ENCODE peak calls at places on chromosomes 1 and 21, in four cellular contexts. One of them, this sample, is unnamed.

GRCh38 chr1:226954337-226954736 is 14.2 kb downstream of the COQ8A start:
- DNase-seq in HCT116: no peak
- DNase-seq in SK-N-SH: no peak
- DNase-seq in HepG2: no peak
- DNase-seq in this sample: no peak

GRCh38 chr21:34967509-34968289 is 81.4 kb downstream of the RUNX1 start:
- DNase-seq in HCT116: no peak
- DNase-seq in SK-N-SH: no peak
- DNase-seq in HepG2: peak; percentile 42
- DNase-seq in this sample: no peak

GRCh38 chr1:31216016-31216415 is 23.7 kb downstream of the NKAIN1 start:
- DNase-seq in HCT116: no peak
- DNase-seq in SK-N-SH: peak; percentile 84
- DNase-seq in HepG2: no peak
- DNase-seq in this sample: peak; percentile 55

GRCh38 chr1:55580845-55581332 is 365.7 kb upstream of the USP24 start:
- DNase-seq in HCT116: peak; percentile 23
- DNase-seq in SK-N-SH: no peak
- DNase-seq in HepG2: peak; percentile 25
- DNase-seq in this sample: no peak

GRCh38 chr1:165353731-165354671 is 2.5 kb downstream of the LMX1A start:
- DNase-seq in HCT116: no peak
- DNase-seq in SK-N-SH: no peak
- DNase-seq in HepG2: no peak
- DNase-seq in this sample: peak; percentile 76

GRCh38 chr1:90347366-90347765 is 352.5 kb downstream of the ZNF326 start:
- DNase-seq in HCT116: no peak
- DNase-seq in SK-N-SH: no peak
- DNase-seq in HepG2: no peak
- DNase-seq in this sample: no peak

GRCh38 chr1:70090875-70091274 is 114.5 kb downstream of the LRRC40 start:
- DNase-seq in HCT116: no peak
- DNase-seq in SK-N-SH: no peak
- DNase-seq in HepG2: no peak
- DNase-seq in this sample: no peak

GRCh38 chr1:161220002-161220401 is 3.4 kb downstream of the APOA2 start:
- DNase-seq in HCT116: no peak
- DNase-seq in SK-N-SH: no peak
- DNase-seq in HepG2: no peak
- DNase-seq in this sample: no peak

GRCh38 chr21:41761211-41762181 is 5.4 kb downstream of the RIPK4 start:
- DNase-seq in HCT116: no peak
- DNase-seq in SK-N-SH: no peak
- DNase-seq in HepG2: peak; percentile 38
- DNase-seq in this sample: peak; percentile 66

GRCh38 chr1:212284332-212284743 is 872 bp upstream of the PPP2R5A start:
- DNase-seq in HCT116: no peak
- DNase-seq in SK-N-SH: no peak
- DNase-seq in HepG2: no peak
- DNase-seq in this sample: no peak

GRCh38 chr1:38436006-38436405 is 389.4 kb upstream of the POU3F1 start:
- DNase-seq in HCT116: no peak
- DNase-seq in SK-N-SH: no peak
- DNase-seq in HepG2: no peak
- DNase-seq in this sample: no peak

GRCh38 chr1:95888877-95889799 is 655.1 kb downstream of the RWDD3 start:
- DNase-seq in HCT116: no peak
- DNase-seq in SK-N-SH: no peak
- DNase-seq in HepG2: no peak
- DNase-seq in this sample: peak; percentile 8

GRCh38 chr1:229159668-229160544 is 111.0 kb upstream of the RAB4A start:
- DNase-seq in HCT116: no peak
- DNase-seq in SK-N-SH: no peak
- DNase-seq in HepG2: peak; percentile 30
- DNase-seq in this sample: no peak

GRCh38 chr1:181314959-181315358 is 168.4 kb upstream of the CACNA1E start:
- DNase-seq in HCT116: no peak
- DNase-seq in SK-N-SH: no peak
- DNase-seq in HepG2: no peak
- DNase-seq in this sample: peak; percentile 59

GRCh38 chr1:195721210-195721971 is 886.8 kb downstream of the KCNT2 start:
- DNase-seq in HCT116: no peak
- DNase-seq in SK-N-SH: no peak
- DNase-seq in HepG2: no peak
- DNase-seq in this sample: no peak

GRCh38 chr1:150226486-150226885 is 9.4 kb downstream of the ANP32E start:
- DNase-seq in HCT116: no peak
- DNase-seq in SK-N-SH: no peak
- DNase-seq in HepG2: no peak
- DNase-seq in this sample: no peak

GRCh38 chr1:24507423-24507804 is 4.8 kb downstream of the RCAN3 start:
- DNase-seq in HCT116: no peak
- DNase-seq in SK-N-SH: no peak
- DNase-seq in HepG2: no peak
- DNase-seq in this sample: no peak

GRCh38 chr1:68321084-68321685 is 88.9 kb upstream of the WLS start:
- DNase-seq in HCT116: no peak
- DNase-seq in SK-N-SH: peak; percentile 37
- DNase-seq in HepG2: peak; percentile 50
- DNase-seq in this sample: peak; percentile 70

GRCh38 chr1:222643603-222643936 is 25.7 kb downstream of the MIA3 start:
- DNase-seq in HCT116: peak; percentile 32
- DNase-seq in SK-N-SH: no peak
- DNase-seq in HepG2: peak; percentile 14
- DNase-seq in this sample: no peak

GRCh38 chr1:159188375-159188788 is 16.3 kb upstream of the ACKR1 start:
- DNase-seq in HCT116: no peak
- DNase-seq in SK-N-SH: no peak
- DNase-seq in HepG2: no peak
- DNase-seq in this sample: peak; percentile 97

GRCh38 chr1:57550092-57550491 is 126.2 kb upstream of the DAB1 start:
- DNase-seq in HCT116: no peak
- DNase-seq in SK-N-SH: no peak
- DNase-seq in HepG2: no peak
- DNase-seq in this sample: no peak

GRCh38 chr1:224256642-224257041 is 73.3 kb downstream of the NVL start:
- DNase-seq in HCT116: no peak
- DNase-seq in SK-N-SH: no peak
- DNase-seq in HepG2: no peak
- DNase-seq in this sample: peak; percentile 78

GRCh38 chr1:23354260-23354659 is 10.2 kb upstream of the HNRNPR start:
- DNase-seq in HCT116: no peak
- DNase-seq in SK-N-SH: no peak
- DNase-seq in HepG2: peak; percentile 16
- DNase-seq in this sample: peak; percentile 31

GRCh38 chr1:90707363-90707710 is 9.8 kb downstream of the BARHL2 start:
- DNase-seq in HCT116: no peak
- DNase-seq in SK-N-SH: no peak
- DNase-seq in HepG2: peak; percentile 33
- DNase-seq in this sample: peak; percentile 90

GRCh38 chr1:82830695-82831380 is 1030.1 kb downstream of the ADGRL2 start:
- DNase-seq in HCT116: no peak
- DNase-seq in SK-N-SH: no peak
- DNase-seq in HepG2: no peak
- DNase-seq in this sample: no peak

GRCh38 chr1:228860911-228861829 is 125.9 kb downstream of the RHOU start:
- DNase-seq in HCT116: peak; percentile 90
- DNase-seq in SK-N-SH: no peak
- DNase-seq in HepG2: peak; percentile 97
- DNase-seq in this sample: no peak

GRCh38 chr1:30111431-30111830 is 612.0 kb downstream of the MATN1 start:
- DNase-seq in HCT116: peak; percentile 10
- DNase-seq in SK-N-SH: peak; percentile 76
- DNase-seq in HepG2: peak; percentile 5
- DNase-seq in this sample: peak; percentile 82

GRCh38 chr1:85314726-85315125 is 38.3 kb upstream of the BCL10 start:
- DNase-seq in HCT116: no peak
- DNase-seq in SK-N-SH: no peak
- DNase-seq in HepG2: no peak
- DNase-seq in this sample: no peak

GRCh38 chr1:229194096-229194495 is 76.8 kb upstream of the RAB4A start:
- DNase-seq in HCT116: no peak
- DNase-seq in SK-N-SH: no peak
- DNase-seq in HepG2: no peak
- DNase-seq in this sample: no peak

DNA sequence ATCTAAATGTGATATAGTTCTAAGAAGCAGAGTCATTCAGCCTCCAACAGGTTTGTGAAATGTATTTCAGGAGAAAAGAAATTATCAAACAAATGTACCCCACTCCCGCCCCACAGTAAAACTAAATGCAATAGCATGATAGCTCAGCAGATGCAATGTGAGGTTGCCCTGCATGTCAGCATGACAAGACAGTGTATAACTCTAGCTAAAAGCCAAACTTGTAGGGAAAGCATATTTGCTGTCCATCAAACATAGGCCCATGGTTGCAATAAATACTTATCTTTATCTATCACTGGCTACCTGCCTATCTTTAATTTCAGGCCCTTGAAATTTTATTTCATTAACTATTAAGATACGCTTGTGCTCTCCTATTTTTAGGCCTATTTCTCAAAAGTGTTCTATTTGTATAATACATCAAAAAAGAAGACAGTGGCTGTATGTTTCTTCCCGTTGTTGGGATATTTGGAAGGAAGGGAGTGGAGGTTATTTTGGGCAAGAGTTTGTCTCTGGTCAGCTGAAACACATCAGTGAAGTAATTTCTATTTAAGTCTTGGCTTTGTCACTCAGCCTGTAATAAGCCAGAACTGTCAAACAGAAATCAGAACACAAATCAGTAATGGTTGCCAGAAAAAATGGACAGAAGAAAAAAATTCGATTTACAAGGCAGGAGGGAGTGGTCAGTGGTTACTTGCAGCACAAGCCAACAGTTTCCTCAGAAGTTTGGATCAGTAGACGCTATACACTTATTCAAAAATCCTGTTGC is 307.5 kb upstream of the ADGRL2 start:
- DNase-seq in HCT116: no peak
- DNase-seq in SK-N-SH: no peak
- DNase-seq in HepG2: no peak
- DNase-seq in this sample: no peak
- TF ChIP-seq POLR2AphosphoS5 in HCT116: no peak
- TF ChIP-seq POLR2AphosphoS5 in SK-N-SH: no peak
- TF ChIP-seq POLR2AphosphoS5 in HepG2: no peak
- TF ChIP-seq POLR2AphosphoS5 in this sample: no peak

GRCh38 chr21:45836694-45837670 is 144.6 kb upstream of the COL6A1 start:
- DNase-seq in HCT116: no peak
- DNase-seq in SK-N-SH: no peak
- DNase-seq in HepG2: no peak
- DNase-seq in this sample: no peak

GRCh38 chr21:45839274-45839673 is 142.3 kb upstream of the COL6A1 start:
- DNase-seq in HCT116: no peak
- DNase-seq in SK-N-SH: no peak
- DNase-seq in HepG2: no peak
- DNase-seq in this sample: no peak

GRCh38 chr21:45837936-45838335 is 143.6 kb upstream of the COL6A1 start:
- DNase-seq in HCT116: no peak
- DNase-seq in SK-N-SH: no peak
- DNase-seq in HepG2: no peak
- DNase-seq in this sample: no peak

GRCh38 chr21:45836268-45836655 is 145.3 kb upstream of the COL6A1 start:
- DNase-seq in HCT116: no peak
- DNase-seq in SK-N-SH: peak; percentile 63
- DNase-seq in HepG2: no peak
- DNase-seq in this sample: no peak

DNA sequence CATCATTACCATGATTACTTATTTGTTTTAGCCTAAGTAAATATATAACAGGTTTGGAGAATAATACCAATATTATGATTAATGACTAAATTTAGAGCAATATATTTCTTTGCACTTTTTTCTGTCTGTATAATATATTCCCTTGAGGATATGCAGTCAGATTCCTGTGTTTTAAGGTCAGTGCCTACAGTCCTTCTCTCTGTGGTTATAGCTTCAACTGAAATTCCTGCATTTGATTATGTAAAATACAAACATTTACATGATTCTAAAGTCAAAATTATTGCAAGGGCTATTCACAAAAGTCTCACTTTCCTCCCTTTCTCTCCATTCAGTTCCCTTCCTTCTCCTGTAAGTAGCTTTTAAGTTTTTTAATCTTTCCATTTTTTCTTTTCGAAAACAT is 142.9 kb upstream of the COL6A1 start:
- DNase-seq in HCT116: no peak
- DNase-seq in SK-N-SH: no peak
- DNase-seq in HepG2: no peak
- DNase-seq in this sample: no peak
- H3K4me1 ChIP-seq in HCT116: no peaks in the 10 kb centered on the region
- H3K4me1 ChIP-seq in SK-N-SH: peaks cover 40% of the 10 kb centered on the region
- H3K4me1 ChIP-seq in HepG2: no peaks in the 10 kb centered on the region
- H3K4me1 ChIP-seq in this sample: no peaks in the 10 kb centered on the region

GRCh38 chr1:246566128-246566807 is at the start of the genes CNST and TFB2M:
- DNase-seq in HCT116: peak; percentile 97
- DNase-seq in SK-N-SH: peak; percentile 91
- DNase-seq in HepG2: peak; percentile 97
- DNase-seq in this sample: peak; percentile 99
- TF ChIP-seq REST in HCT116: no peak
- TF ChIP-seq REST in SK-N-SH: no peak
- TF ChIP-seq REST in HepG2: no peak
- TF ChIP-seq REST in this sample: no peak

GRCh38 chr21:36540700-36541099 is 60.8 kb upstream of the CLDN14 start:
- DNase-seq in HCT116: no peak
- DNase-seq in SK-N-SH: no peak
- DNase-seq in HepG2: no peak
- DNase-seq in this sample: no peak

GRCh38 chr21:36541721-36542139 is 61.8 kb upstream of the CLDN14 start:
- DNase-seq in HCT116: no peak
- DNase-seq in SK-N-SH: no peak
- DNase-seq in HepG2: no peak
- DNase-seq in this sample: no peak

GRCh38 chr21:36538761-36539160 is 58.8 kb upstream of the CLDN14 start:
- DNase-seq in HCT116: no peak
- DNase-seq in SK-N-SH: no peak
- DNase-seq in HepG2: no peak
- DNase-seq in this sample: no peak

GRCh38 chr21:36542312-36543101 is 62.6 kb upstream of the CLDN14 start:
- DNase-seq in HCT116: no peak
- DNase-seq in SK-N-SH: no peak
- DNase-seq in HepG2: no peak
- DNase-seq in this sample: peak; percentile 85

GRCh38 chr21:36539434-36540150 is 59.7 kb upstream of the CLDN14 start:
- DNase-seq in HCT116: no peak
- DNase-seq in SK-N-SH: no peak
- DNase-seq in HepG2: no peak
- DNase-seq in this sample: no peak
- TF ChIP-seq POLR2AphosphoS5 in HCT116: no peak
- TF ChIP-seq POLR2AphosphoS5 in SK-N-SH: no peak
- TF ChIP-seq POLR2AphosphoS5 in HepG2: no peak
- TF ChIP-seq POLR2AphosphoS5 in this sample: no peak

GRCh38 chr1:18938707-18939070 is 17.8 kb downstream of the IFFO2 start:
- DNase-seq in HCT116: no peak
- DNase-seq in SK-N-SH: peak; percentile 77
- DNase-seq in HepG2: no peak
- DNase-seq in this sample: no peak
- H3K4me1 ChIP-seq in HCT116: peaks cover 54% of the 10 kb centered on the region
- H3K4me1 ChIP-seq in SK-N-SH: peaks cover 20% of the 10 kb centered on the region
- H3K4me1 ChIP-seq in HepG2: peaks cover 70% of the 10 kb centered on the region
- H3K4me1 ChIP-seq in this sample: peaks cover 3% of the 10 kb centered on the region

This sample was measured in GM23338.